ENCODE peak calls at places on chromosomes 13 and 19, in four cellular contexts. Z is fibroblast of lung, Y is mammary epithelial cell, H is neural progenitor cell. F is an unnamed sample. For H3K9me3, the result is how much of the 10 kb centered on the place peaks cover.

GRCh38 chr13:35768551-35768950 is 292.1 kb upstream of the MAB21L1 start:
- DNase-seq in Z (peak), Y (no peak), H (no peak), F (no peak)

GRCh38 chr13:99228737-99229691 is 28.4 kb downstream of the UBAC2 start:
- DNase-seq in Z (peak), Y (peak), H (no peak), F (no peak)

GRCh38 chr13:78689011-78689410 is 30.1 kb upstream of the OBI1 start:
- DNase-seq in Z (peak), Y (no peak), H (peak), F (no peak)

GRCh38 chr13:31896427-31896826 is 135.1 kb upstream of the FRY start:
- DNase-seq in Z (peak), Y (peak), H (peak), F (peak)

GRCh38 chr13:113970810-113971470 is 2.9 kb downstream of the C13orf46 start:
- DNase-seq in Z (peak), Y (peak), H (no peak), F (peak)

GRCh38 chr13:85651440-85651839 is 147.8 kb downstream of the SLITRK6 start:
- DNase-seq in Z (no peak), Y (peak), H (no peak), F (no peak)

GRCh38 chr19:34589730-34590129 is 87.2 kb downstream of the SCGB2B2 start:
- DNase-seq in Z (no peak), Y (no peak), H (no peak), F (no peak)

GRCh38 chr19:40341601-40342482 is 6.4 kb downstream of the C19orf47 start:
- DNase-seq in Z (no peak), Y (no peak), H (no peak), F (no peak)

GRCh38 chr13:107138468-107138867 is 570.5 kb upstream of the ARGLU1 start:
- DNase-seq in Z (peak), Y (no peak), H (peak), F (no peak)

GRCh38 chr13:109136873-109137272 is 507.5 kb downstream of the MYO16 start:
- DNase-seq in Z (no peak), Y (no peak), H (no peak), F (no peak)

GRCh38 chr13:92187378-92187989 is 789.1 kb downstream of the GPC5 start:
- DNase-seq in Z (peak), Y (peak), H (peak), F (no peak)

GRCh38 chr13:81639984-81640582 is 1299.2 kb upstream of the SPRY2 start:
- DNase-seq in Z (no peak), Y (peak), H (peak), F (no peak)

GRCh38 chr19:41531438-41532311 is 44.3 kb upstream of the CEACAM21 start:
- DNase-seq in Z (peak), Y (peak), H (no peak), F (peak)

GRCh38 chr13:78100481-78100880 is 181.8 kb upstream of the EDNRB start:
- DNase-seq in Z (no peak), Y (no peak), H (no peak), F (no peak)

GRCh38 chr13:44188257-44188656 is 185.4 kb upstream of the SERP2 start:
- DNase-seq in Z (peak), Y (peak), H (no peak), F (no peak)

GRCh38 chr19:29622191-29623070 is 16.3 kb downstream of the POP4 start:
- DNase-seq in Z (no peak), Y (no peak), H (peak), F (peak)

GRCh38 chr19:13181747-13182388 is 31.7 kb downstream of the IER2 start:
- DNase-seq in Z (peak), Y (no peak), H (no peak), F (peak)

GRCh38 chr19:18233224-18233825 is 7.1 kb upstream of the PDE4C start:
- DNase-seq in Z (peak), Y (peak), H (peak), F (no peak)

GRCh38 chr13:44516771-44517170 is 59.4 kb downstream of the TSC22D1 start:
- DNase-seq in Z (no peak), Y (no peak), H (peak), F (no peak)

GRCh38 chr19:30722801-30723200 is 350.6 kb downstream of the ZNF536 start:
- DNase-seq in Z (no peak), Y (no peak), H (no peak), F (no peak)

GRCh38 chr13:24682353-24682752 is 2.1 kb downstream of the ATP12A start:
- DNase-seq in Z (no peak), Y (no peak), H (peak), F (no peak)
- H3K9ac ChIP-seq in Z (no peak), Y (no peak), H (no peak), F (no peak)

GRCh38 chr19:15323496-15324235 is 8.7 kb downstream of the BRD4 start:
- DNase-seq in Z (peak), Y (peak), H (no peak), F (peak)

GRCh38 chr19:15321739-15322138 is 10.6 kb downstream of the BRD4 start:
- DNase-seq in Z (no peak), Y (no peak), H (no peak), F (no peak)

GRCh38 chr19:15320118-15320517 is 12.2 kb downstream of the BRD4 start:
- DNase-seq in Z (peak), Y (no peak), H (no peak), F (no peak)

GRCh38 chr19:15328312-15328711 is 4.0 kb downstream of the BRD4 start:
- DNase-seq in Z (no peak), Y (no peak), H (no peak), F (peak)

GRCh38 chr19:15324791-15325519 is 7.4 kb downstream of the BRD4 start:
- DNase-seq in Z (no peak), Y (no peak), H (peak), F (peak)
- TF ChIP-seq CTCF in Z (no peak), Y (peak), H (no peak), F (no peak)

DNA sequence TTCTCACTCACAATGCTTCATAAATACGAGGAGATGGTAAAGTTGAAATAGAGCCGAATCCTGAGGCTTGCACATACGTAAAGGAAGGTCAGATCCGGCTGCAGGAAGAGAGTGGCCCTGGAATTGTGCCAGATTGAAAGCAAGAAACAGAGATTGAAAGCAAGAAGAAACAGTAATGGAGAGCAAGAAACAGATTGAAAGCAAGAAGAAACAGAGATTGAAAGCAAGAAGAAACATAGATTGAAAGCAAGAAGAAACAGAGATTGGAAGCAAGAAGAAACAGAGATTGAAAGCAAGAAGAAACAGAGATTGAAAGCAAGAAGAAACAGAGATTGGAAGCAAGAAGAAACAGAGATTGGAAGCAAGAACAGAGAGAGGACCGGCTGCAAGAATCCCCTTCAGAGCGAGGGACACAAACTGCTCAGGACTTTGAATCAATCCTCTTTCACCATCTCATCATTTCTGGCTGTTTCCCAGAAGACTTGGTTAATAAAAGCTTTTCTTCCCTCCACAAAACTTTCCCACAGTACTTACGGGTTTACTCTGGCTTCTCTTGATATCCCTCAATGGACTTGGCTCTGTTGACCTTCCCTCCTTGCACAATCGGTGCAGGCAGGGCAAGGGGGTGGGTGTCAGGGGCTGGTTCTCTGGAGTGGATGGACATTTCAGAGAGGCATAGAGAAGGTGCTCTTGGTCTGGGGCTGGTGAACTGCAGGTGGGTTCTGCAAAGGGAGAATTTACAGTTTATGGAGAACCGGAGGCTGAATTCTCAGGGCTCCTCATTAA is 25.5 kb downstream of the OR7A5 start:
- DNase-seq in Z (no peak), Y (no peak), H (no peak), F (no peak)
- H3K9me3 ChIP-seq in Z (under half), Y (under half), H (under half), F (under half)

DNA sequence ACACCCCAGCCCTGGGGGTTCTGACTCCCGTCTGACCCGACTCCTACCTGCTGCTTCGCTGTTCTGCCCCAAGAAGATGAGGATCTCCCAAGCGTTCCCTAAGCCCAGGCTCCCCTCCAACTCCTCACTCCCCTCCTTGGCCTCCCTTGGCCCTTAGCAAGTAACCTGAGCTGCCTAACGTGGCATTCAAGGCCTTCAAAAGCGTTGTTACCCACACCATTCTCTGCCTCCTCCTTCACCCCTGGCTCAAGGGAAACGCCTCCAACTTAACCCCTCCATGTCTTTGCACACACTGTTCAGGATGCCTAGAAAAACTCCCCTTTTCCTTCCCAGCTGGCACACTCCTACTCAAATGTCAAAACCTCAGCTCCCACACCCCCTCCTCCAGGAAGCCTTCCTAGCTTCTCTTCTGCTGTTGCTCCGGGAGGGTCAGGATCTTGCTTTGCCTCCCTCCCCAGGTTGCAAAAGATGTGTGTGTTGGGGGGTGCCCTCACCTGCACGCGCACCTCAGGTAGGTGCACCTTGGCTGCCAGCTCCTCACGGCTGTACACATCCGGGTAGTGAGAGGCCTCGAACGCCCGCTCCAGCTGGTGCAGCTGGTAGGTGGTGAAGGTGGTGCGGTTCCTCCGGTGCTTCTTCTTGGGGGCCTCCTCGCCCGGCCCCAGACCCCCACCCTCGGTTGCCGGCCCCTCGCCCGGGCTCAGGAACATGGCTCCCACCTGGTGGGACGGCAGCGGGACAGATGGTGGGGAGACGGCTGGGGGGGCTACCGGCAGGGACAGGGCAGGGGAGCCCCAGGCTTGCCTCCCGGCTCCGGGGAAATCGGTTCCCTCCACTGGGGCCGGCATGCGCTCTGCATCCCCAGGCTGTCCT is 759 bp downstream of the RAX2 start:
- DNase-seq in Z (no peak), Y (no peak), H (no peak), F (no peak)
- H3K9ac ChIP-seq in Z (no peak), Y (no peak), H (no peak), F (no peak)